ENCODE peak calls at places on chromosomes 5 and 9, in seven cellular contexts. L is MM.1S, N is right cardiac atrium, E is iris pigment epithelial cell, H is PC-9, X is aorta, Z is astrocyte of the spinal cord. R is an unnamed sample.

GRCh38 chr5:87020099-87020934 is 247.4 kb upstream of the RASA1 start:
- DNase-seq in X (peak), N (peak), Z (no peak), E (peak), H (peak), L (peak), R (peak)

GRCh38 chr5:125317546-125317995 is 571.1 kb upstream of the ZNF608 start:
- DNase-seq in X (no peak), L (no peak), H (no peak), Z (no peak), N (no peak), E (no peak), R (no peak)

GRCh38 chr5:45692481-45692880 is 3.7 kb downstream of the HCN1 start:
- DNase-seq in X (no peak), L (no peak), N (no peak), E (no peak), Z (no peak), H (no peak), R (no peak)

GRCh38 chr5:72282878-72283277 is 37.2 kb downstream of the MRPS27 start:
- DNase-seq in E (peak), X (no peak), N (no peak), Z (no peak), L (no peak), H (no peak), R (peak)

GRCh38 chr5:72079288-72079687 is 28.0 kb upstream of the MAP1B start:
- DNase-seq in E (peak), X (no peak), N (no peak), L (no peak), H (no peak), Z (no peak), R (no peak)

GRCh38 chr5:157502143-157502647 is 42.2 kb downstream of the NIPAL4 start:
- DNase-seq in H (no peak), N (no peak), Z (no peak), L (peak), X (no peak), E (no peak), R (no peak)

GRCh38 chr5:119353213-119353612 is 2.6 kb upstream of the TNFAIP8 start:
- DNase-seq in N (no peak), X (no peak), H (no peak), L (no peak), Z (no peak), E (no peak), R (no peak)

GRCh38 chr5:95686661-95687060 is 3.9 kb upstream of the SPATA9 start:
- DNase-seq in H (no peak), N (no peak), X (no peak), E (no peak), L (no peak), Z (no peak), R (no peak)

GRCh38 chr9:104915049-104915448 is 12.9 kb downstream of the ABCA1 start:
- DNase-seq in N (peak), X (no peak), E (no peak), L (no peak), H (no peak), Z (no peak), R (no peak)

GRCh38 chr5:36712719-36713118 is 106.3 kb downstream of the SLC1A3 start:
- DNase-seq in H (no peak), N (no peak), L (no peak), E (no peak), X (no peak), Z (no peak), R (no peak)

GRCh38 chr9:87884578-87885459 is 2.1 kb downstream of the SPATA31E1 start:
- DNase-seq in Z (no peak), E (no peak), X (no peak), L (no peak), H (no peak), N (no peak), R (no peak)

GRCh38 chr9:137077758-137078693 is 709 bp downstream of the UAP1L1 start:
- DNase-seq in N (peak), H (peak), X (peak), E (no peak), L (peak), Z (no peak), R (no peak)

GRCh38 chr5:92424785-92425426 is 1041.8 kb upstream of the ARRDC3 start:
- DNase-seq in L (no peak), Z (no peak), E (no peak), N (no peak), X (no peak), H (no peak), R (no peak)

GRCh38 chr9:128457207-128457606 is 1.4 kb downstream of the ODF2 start:
- DNase-seq in N (no peak), X (no peak), L (no peak), H (no peak), Z (no peak), E (no peak), R (no peak)

GRCh38 chr9:115262477-115262876 is 144.5 kb upstream of the TNC start:
- DNase-seq in L (peak), Z (peak), H (peak), E (peak), X (no peak), N (peak), R (peak)

GRCh38 chr9:84860423-84861115 is 191.0 kb downstream of the NTRK2 start:
- DNase-seq in H (no peak), X (no peak), L (no peak), E (no peak), Z (peak), N (no peak), R (no peak)

GRCh38 chr5:55211184-55211874 is 15.8 kb downstream of the MCIDAS start:
- DNase-seq in Z (no peak), X (no peak), N (no peak), L (no peak), E (no peak), H (peak), R (no peak)

GRCh38 chr9:130064621-130065020 is 10.9 kb downstream of the GPR107 start:
- DNase-seq in N (no peak), Z (no peak), E (no peak), L (no peak), H (no peak), X (no peak), R (no peak)

GRCh38 chr5:40717281-40717680 is 37.6 kb downstream of the PTGER4 start:
- DNase-seq in X (no peak), L (no peak), E (peak), Z (peak), H (no peak), N (no peak), R (peak)

GRCh38 chr5:99030871-99031440 is 102.1 kb upstream of the CHD1 start:
- DNase-seq in Z (no peak), E (no peak), L (no peak), N (no peak), H (peak), X (no peak), R (no peak)

GRCh38 chr9:116103976-116104820 is 49.4 kb upstream of the PAPPA start:
- DNase-seq in N (no peak), L (no peak), H (no peak), Z (peak), X (no peak), E (peak), R (no peak)

GRCh38 chr9:12934515-12935301 is 159.9 kb downstream of the LURAP1L start:
- DNase-seq in E (no peak), H (no peak), Z (no peak), L (no peak), N (no peak), X (no peak), R (peak)

GRCh38 chr5:127320032-127320945 is 29.7 kb downstream of the MEGF10 start:
- DNase-seq in Z (peak), X (no peak), H (no peak), N (no peak), L (peak), E (peak), R (peak)

GRCh38 chr5:10902145-10902544 is 141.1 kb upstream of the DAP start:
- DNase-seq in Z (peak), L (no peak), E (peak), X (no peak), H (no peak), N (no peak), R (no peak)

GRCh38 chr9:133356391-133357091 is at the start of the genes SURF1 and SURF2:
- DNase-seq in E (peak), Z (peak), H (peak), L (peak), X (peak), N (peak), R (peak)

GRCh38 chr5:28766565-28767158 is 1728.3 kb upstream of the CDH9 start:
- DNase-seq in E (peak), L (peak), Z (peak), N (no peak), H (no peak), X (no peak), R (peak)

GRCh38 chr5:62606878-62607277 is 28.3 kb downstream of the LRRC70 start:
- DNase-seq in H (no peak), Z (peak), L (no peak), X (no peak), N (no peak), E (peak), R (peak)

GRCh38 chr5:90264930-90265857 is 144.4 kb downstream of the CETN3 start:
- DNase-seq in L (peak), E (peak), Z (peak), X (peak), N (peak), H (no peak), R (peak)

GRCh38 chr5:115778417-115778816 is 38.0 kb downstream of the CDO1 start:
- DNase-seq in X (no peak), N (no peak), L (no peak), E (peak), H (no peak), Z (no peak), R (no peak)

GRCh38 chr9:127142931-127143464 is 20.6 kb upstream of the ANGPTL2 start:
- DNase-seq in L (no peak), N (no peak), Z (no peak), X (no peak), H (no peak), E (no peak), R (no peak)

GRCh38 chr9:12141422-12141821 is 551.8 kb upstream of the TYRP1 start:
- DNase-seq in Z (no peak), L (no peak), E (no peak), X (no peak), H (no peak), N (no peak), R (no peak)

GRCh38 chr5:38292228-38292627 is 33.9 kb downstream of the EGFLAM start:
- DNase-seq in E (no peak), Z (no peak), X (no peak), N (no peak), H (no peak), L (no peak), R (no peak)

GRCh38 chr5:171630047-171630669 is 155.5 kb upstream of the SMIM23 start:
- DNase-seq in X (peak), L (peak), N (peak), H (no peak), Z (peak), E (peak), R (peak)

GRCh38 chr9:122986010-122986409 is 45.2 kb downstream of the RABGAP1 start:
- DNase-seq in H (no peak), E (peak), L (no peak), Z (no peak), N (no peak), X (no peak), R (no peak)

GRCh38 chr5:172640822-172641358 is at the start of gene NEURL1B:
- DNase-seq in X (peak), N (peak), L (peak), E (peak), Z (peak), H (no peak), R (peak)

GRCh38 chr5:173012882-173013281 is 29.3 kb downstream of the ATP6V0E1 start:
- DNase-seq in E (peak), Z (no peak), X (no peak), H (no peak), N (no peak), L (no peak), R (peak)

GRCh38 chr5:171874210-171874609 is 88.6 kb downstream of the SMIM23 start:
- DNase-seq in Z (peak), H (no peak), N (no peak), X (no peak), L (no peak), E (peak), R (peak)

R was measured in fibroblast of pulmonary artery.